ENCODE peak calls at places on chromosomes 7 and 10, in four cellular contexts. F is H9, H is IMR-90, E is H1. D is an unnamed sample.

GRCh38 chr10:100983868-100984669 is 3.2 kb downstream of the MRPL43 start:
- DNase-seq in F (no peak), H (no peak), E (no peak), D (no peak)

GRCh38 chr10:61998937-61999336 is 97.4 kb downstream of the ARID5B start:
- DNase-seq in F (no peak), H (no peak), E (no peak), D (no peak)

GRCh38 chr7:156751319-156751718 is 110.7 kb downstream of the RNF32 start:
- DNase-seq in F (no peak), H (peak), E (no peak), D (no peak)

GRCh38 chr7:40586197-40586596 is 451.4 kb downstream of the SUGCT start:
- DNase-seq in F (no peak), H (peak), E (no peak), D (peak)

GRCh38 chr7:50864694-50865093 is 82.0 kb upstream of the GRB10 start:
- DNase-seq in F (no peak), H (no peak), E (no peak), D (peak)

GRCh38 chr7:150341263-150342118 is at the start of gene RARRES2:
- DNase-seq in F (peak), H (no peak), E (no peak), D (peak)

GRCh38 chr7:116408166-116408565 is 91.4 kb upstream of the CAV2 start:
- DNase-seq in F (no peak), H (no peak), E (no peak), D (no peak)

GRCh38 chr10:48589266-48589665 is 15.6 kb downstream of the ARHGAP22 start:
- DNase-seq in F (no peak), H (peak), E (no peak), D (no peak)

GRCh38 chr7:8042796-8043535 is 74.4 kb downstream of the GLCCI1 start:
- DNase-seq in F (no peak), H (peak), E (no peak), D (no peak)

GRCh38 chr7:83173664-83174063 is 11.0 kb upstream of the PCLO start:
- DNase-seq in F (no peak), H (no peak), E (no peak), D (no peak)

DNA sequence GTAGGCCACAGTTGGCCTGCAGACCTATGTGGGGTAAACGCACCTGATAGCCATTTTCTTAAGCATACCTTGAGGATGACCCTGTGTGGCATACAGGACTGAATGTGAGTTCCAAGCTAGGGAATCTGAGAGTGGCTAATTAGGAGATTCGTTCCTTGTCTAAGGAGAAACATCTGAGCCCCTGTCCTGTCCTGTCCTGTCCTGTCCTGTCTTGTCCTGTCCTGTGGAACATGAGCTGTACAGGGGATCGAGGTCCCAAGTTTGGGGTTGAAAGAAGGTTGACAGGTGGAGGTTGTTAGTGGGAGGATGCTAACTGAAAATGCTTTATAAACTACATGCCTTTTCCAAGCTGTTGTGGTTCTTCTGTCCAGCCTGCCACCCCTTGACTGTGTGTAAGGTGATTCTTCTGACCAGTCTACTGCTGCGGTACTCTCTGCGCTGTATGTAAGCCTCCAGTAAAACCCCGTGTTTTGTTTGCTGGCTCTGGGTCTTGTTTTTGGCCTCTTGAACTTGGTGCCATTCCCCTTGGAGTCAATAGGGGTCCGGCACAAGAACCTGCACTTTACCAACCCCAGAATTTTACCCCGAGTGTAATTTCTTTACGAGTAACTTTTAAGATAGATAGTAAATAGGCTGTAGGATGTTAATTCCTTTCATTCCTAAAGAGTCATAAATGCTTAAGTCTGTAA is 26.4 kb downstream of the ZNRF2 start:
- DNase-seq in F (no peak), H (no peak), E (no peak), D (no peak)
- H3K23ac ChIP-seq in F (no peak), H (no peak), E (no peak), D (no peak)

GRCh38 chr7:447523-447922 is 72.1 kb downstream of the PDGFA start:
- DNase-seq in F (no peak), H (no peak), E (no peak), D (no peak)

GRCh38 chr7:444606-445005 is 75.0 kb downstream of the PDGFA start:
- DNase-seq in F (no peak), H (no peak), E (no peak), D (no peak)

GRCh38 chr7:446289-446935 is 73.2 kb downstream of the PDGFA start:
- DNase-seq in F (no peak), H (no peak), E (no peak), D (no peak)

GRCh38 chr7:445020-445419 is 74.6 kb downstream of the PDGFA start:
- DNase-seq in F (no peak), H (no peak), E (no peak), D (no peak)

GRCh38 chr7:445563-446288 is 73.9 kb downstream of the PDGFA start:
- DNase-seq in F (peak), H (no peak), E (no peak), D (peak)
- H3K56ac ChIP-seq in F (no peak), H (no peak), E (no peak), D (peak)

GRCh38 chr7:1468203-1468602 is 8.9 kb upstream of the MICALL2 start:
- DNase-seq in F (no peak), H (no peak), E (no peak), D (no peak)
- H3K23ac ChIP-seq in F (no peak), H (no peak), E (no peak), D (no peak)

GRCh38 chr10:70355234-70356021 is 27.0 kb downstream of the LRRC20 start:
- DNase-seq in F (no peak), H (no peak), E (no peak), D (no peak)
- H3K56ac ChIP-seq in F (no peak), H (no peak), E (no peak), D (no peak)

D was measured in mesendoderm.